ENCODE peak calls at places on chromosome 17, in five cellular contexts. N, T, Z, G and J are unnamed samples.
A peak's percentile ranks its signal among the peaks of the same experiment; 100 is the strongest.

GRCh38 chr17:77427471-77427991 is 286.8 kb downstream of the SEC14L1 start:
- DNase-seq in N (peak; percentile 68), G (peak; percentile 83), Z (no peak), T (peak; percentile 91), J (no peak)

GRCh38 chr17:50893183-50893993 is 27.2 kb upstream of the TOB1 start:
- DNase-seq in G (peak; percentile 32), N (no peak), Z (no peak), T (no peak), J (no peak)

GRCh38 chr17:61470530-61471136 is 18.4 kb downstream of the TBX4 start:
- DNase-seq in T (no peak), G (no peak), N (no peak), Z (no peak), J (no peak)

GRCh38 chr17:83054518-83055125 is 24.8 kb upstream of the METRNL start:
- DNase-seq in N (no peak), G (no peak), T (no peak), Z (no peak), J (peak; percentile 13)

GRCh38 chr17:78995022-78995760 is 14.4 kb downstream of the CANT1 start:
- DNase-seq in N (no peak), T (no peak), G (no peak), Z (no peak), J (peak; percentile 38)

GRCh38 chr17:9987779-9988585 is 82.9 kb upstream of the RCVRN start:
- DNase-seq in N (peak; percentile 34), Z (no peak), T (peak; percentile 54), G (peak; percentile 14), J (no peak)

GRCh38 chr17:71527311-71527710 is 593.5 kb upstream of the SOX9 start:
- DNase-seq in Z (no peak), T (peak; percentile 38), G (peak; percentile 6), N (no peak), J (no peak)

GRCh38 chr17:41678907-41679739 is 9.6 kb upstream of the EIF1 start:
- DNase-seq in Z (peak; percentile 39), N (no peak), T (peak; percentile 30), G (peak; percentile 55), J (no peak)

GRCh38 chr17:68288804-68289203 is 2.1 kb downstream of the SLC16A6 start:
- DNase-seq in N (no peak), G (no peak), Z (no peak), T (no peak), J (no peak)

GRCh38 chr17:51700011-51700760 is 439.8 kb downstream of the UTP18 start:
- DNase-seq in Z (no peak), N (no peak), T (no peak), G (no peak), J (no peak)

GRCh38 chr17:74862108-74862901 is 2.6 kb upstream of the GRIN2C start:
- DNase-seq in G (peak; percentile 41), Z (peak; percentile 55), T (peak; percentile 83), N (peak; percentile 76), J (no peak)
- H3K4me3 ChIP-seq in G (no peak overlapping the region), Z (no peak overlapping the region), T (peak overlapping the region; percentile 41), N (peak overlapping the region; percentile 26), J (no peak overlapping the region)

GRCh38 chr17:4534515-4534914 is 20.7 kb downstream of the MYBBP1A start:
- DNase-seq in T (no peak), Z (no peak), N (no peak), G (no peak), J (no peak)

GRCh38 chr17:4534928-4535666 is 20.1 kb downstream of the MYBBP1A start:
- DNase-seq in G (no peak), N (no peak), T (no peak), Z (no peak), J (no peak)

GRCh38 chr17:4536742-4537411 is 18.3 kb downstream of the MYBBP1A start:
- DNase-seq in N (peak; percentile 44), G (peak; percentile 75), T (no peak), Z (no peak), J (no peak)

GRCh38 chr17:4536259-4536741 is 18.9 kb downstream of the MYBBP1A start:
- DNase-seq in N (no peak), Z (no peak), T (no peak), G (no peak), J (no peak)

GRCh38 chr17:4535667-4536258 is 19.4 kb downstream of the MYBBP1A start:
- DNase-seq in G (no peak), T (no peak), Z (no peak), N (no peak), J (no peak)
- H3K4me3 ChIP-seq in G (no peak overlapping the region), T (no peak overlapping the region), Z (no peak overlapping the region), N (no peak overlapping the region), J (no peak overlapping the region)

GRCh38 chr17:57045868-57046671 is 39.0 kb upstream of the AKAP1 start:
- DNase-seq in T (no peak), Z (no peak), G (no peak), N (no peak), J (no peak)
- H3K4me3 ChIP-seq in T (peak overlapping the region; percentile 33), Z (no peak overlapping the region), G (no peak overlapping the region), N (peak overlapping the region; percentile 36), J (peak overlapping the region; percentile 56)

GRCh38 chr17:75327757-75328156 is 38.5 kb upstream of the SLC25A19 start:
- DNase-seq in G (no peak), T (no peak), N (no peak), Z (no peak), J (no peak)

GRCh38 chr17:75325348-75325747 is 36.1 kb upstream of the SLC25A19 start:
- DNase-seq in G (no peak), Z (no peak), N (no peak), T (no peak), J (no peak)

GRCh38 chr17:75323043-75323591 is 33.9 kb upstream of the SLC25A19 start:
- DNase-seq in G (peak; percentile 93), N (peak; percentile 71), T (peak; percentile 96), Z (peak; percentile 77), J (peak; percentile 92)

GRCh38 chr17:75326587-75326955 is 37.3 kb upstream of the SLC25A19 start:
- DNase-seq in Z (no peak), N (no peak), G (no peak), T (no peak), J (no peak)

DNA sequence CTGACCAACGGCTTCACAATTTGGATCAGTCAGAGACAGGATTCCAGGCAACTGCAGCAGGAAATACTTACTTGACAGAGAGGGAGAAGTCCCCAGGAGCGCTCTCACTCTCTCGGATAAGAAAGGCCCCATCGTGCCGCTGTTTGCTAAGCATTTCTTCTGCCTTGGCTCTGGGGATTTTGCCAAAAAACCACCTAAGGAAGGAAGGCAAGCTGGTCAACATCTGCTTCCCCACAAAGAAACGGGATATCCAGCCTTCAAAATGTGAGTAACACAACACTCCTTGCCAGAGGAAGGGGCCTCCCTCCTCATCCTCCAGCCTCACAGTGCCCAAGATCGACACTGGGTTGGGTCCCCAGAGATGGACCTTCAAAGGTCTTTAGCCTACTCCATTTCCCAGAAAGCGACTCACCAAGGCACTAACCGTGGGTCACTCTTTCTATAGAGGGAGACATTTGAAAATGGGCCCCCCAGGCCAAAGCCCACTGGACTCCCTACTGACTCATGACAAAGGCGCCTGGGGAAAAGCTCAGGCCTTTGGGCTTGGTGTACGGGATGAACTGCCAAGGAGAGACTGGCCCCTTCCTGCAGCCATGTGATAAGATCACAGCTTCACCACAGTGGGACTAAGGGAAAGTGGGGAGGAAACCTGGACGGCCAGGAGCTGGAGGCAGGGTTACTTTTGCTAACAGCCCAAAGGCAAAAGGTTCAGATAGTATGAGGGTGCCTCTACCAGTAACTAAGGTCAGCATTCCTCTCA is 36.8 kb upstream of the SLC25A19 start:
- DNase-seq in Z (no peak), N (no peak), G (peak; percentile 72), T (peak; percentile 37), J (no peak)
- H3K4me3 ChIP-seq in Z (no peak overlapping the region), N (no peak overlapping the region), G (no peak overlapping the region), T (no peak overlapping the region), J (no peak overlapping the region)

GRCh38 chr17:33266116-33266515 is 27.0 kb downstream of the ASIC2 start:
- DNase-seq in G (no peak), T (no peak), Z (no peak), N (no peak), J (no peak)
- H3K4me3 ChIP-seq in G (no peak overlapping the region), T (no peak overlapping the region), Z (no peak overlapping the region), N (no peak overlapping the region), J (no peak overlapping the region)

GRCh38 chr17:2855063-2855600 is 58.9 kb downstream of the RAP1GAP2 start:
- DNase-seq in T (no peak), N (no peak), Z (no peak), G (peak; percentile 17), J (no peak)
- H3K4me3 ChIP-seq in T (no peak overlapping the region), N (peak overlapping the region; percentile 61), Z (no peak overlapping the region), G (no peak overlapping the region), J (no peak overlapping the region)

GRCh38 chr17:1229891-1230571 is 40.2 kb upstream of the BHLHA9 start:
- DNase-seq in Z (no peak), N (no peak), T (no peak), G (no peak), J (no peak)
- H3K4me3 ChIP-seq in Z (no peak overlapping the region), N (peak overlapping the region; percentile 48), T (peak overlapping the region; percentile 63), G (no peak overlapping the region), J (peak overlapping the region; percentile 60)

DNA sequence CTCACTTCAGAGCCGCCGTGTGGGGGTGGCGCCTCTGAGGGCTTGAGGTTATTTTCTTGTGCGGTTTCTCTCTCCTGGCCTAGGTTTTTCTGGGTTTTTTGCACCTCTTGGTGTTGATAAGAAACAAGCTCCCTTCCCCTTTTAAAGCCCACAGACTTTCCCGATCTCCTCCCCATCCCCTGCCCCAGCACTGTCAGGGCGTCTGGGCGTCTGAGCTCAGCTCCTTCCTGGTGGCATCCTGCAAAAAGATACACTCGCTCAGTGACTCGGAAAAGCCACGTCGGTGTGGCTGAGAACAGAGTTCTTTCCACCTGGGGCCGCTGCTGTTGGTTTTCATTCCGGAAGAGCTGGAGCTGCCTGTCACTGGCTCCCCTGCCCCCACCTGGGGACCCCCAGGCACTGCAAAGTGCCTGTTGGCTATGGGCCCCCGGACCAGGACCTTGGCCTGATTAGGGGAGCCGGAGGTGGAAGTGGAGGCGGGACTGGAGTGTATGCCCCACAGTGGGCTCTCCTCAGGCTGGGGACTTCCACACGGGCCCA is 14.5 kb downstream of the BAIAP2 start:
- DNase-seq in G (no peak), N (no peak), T (no peak), Z (no peak), J (no peak)
- H3K4me3 ChIP-seq in G (no peak overlapping the region), N (no peak overlapping the region), T (no peak overlapping the region), Z (no peak overlapping the region), J (peak overlapping the region; percentile 30)